ENCODE peak calls at places on chromosomes 4 and X, in nine cellular contexts. C, L, Q, F, I, V, W, O and S are unnamed samples.

GRCh38 chr4:25888781-25889180 is 25.2 kb upstream of the SMIM20 start:
- DNase-seq in C (no peak), W (no peak), F (no peak), Q (no peak), L (no peak), O (no peak), V (no peak), I (no peak), S (no peak)

GRCh38 chr4:155506761-155507160 is 130.0 kb upstream of the MAP9 start:
- DNase-seq in F (no peak), C (no peak), V (no peak), L (no peak), O (no peak), I (no peak), Q (no peak), W (no peak), S (no peak)

GRCh38 chr4:121397941-121398601 is 17.3 kb upstream of the QRFPR start:
- DNase-seq in C (no peak), L (no peak), V (no peak), O (peak), Q (no peak), F (no peak), W (peak), I (no peak), S (no peak)

GRCh38 chr4:84499065-84499982 is at the start of gene NKX6-1:
- DNase-seq in Q (peak), L (peak), I (no peak), C (peak), W (peak), V (peak), O (peak), F (peak), S (peak)

GRCh38 chrX:77668391-77669237 is 117.4 kb downstream of the ATRX start:
- DNase-seq in C (no peak), L (no peak), Q (peak), F (no peak), W (no peak), O (no peak), I (no peak), V (no peak), S (no peak)

GRCh38 chrX:114798902-114799301 is 215.0 kb downstream of the HTR2C start:
- DNase-seq in C (no peak), F (no peak), W (no peak), V (no peak), O (no peak), I (no peak), L (no peak), Q (no peak), S (no peak)

GRCh38 chr4:8322794-8323704 is 53.5 kb downstream of the HTRA3 start:
- DNase-seq in F (no peak), I (no peak), C (no peak), Q (no peak), W (no peak), L (no peak), O (no peak), V (no peak), S (no peak)

GRCh38 chr4:146709956-146710355 is 71.3 kb downstream of the POU4F2 start:
- DNase-seq in I (no peak), L (no peak), Q (no peak), W (no peak), F (no peak), C (no peak), V (no peak), O (no peak), S (no peak)

GRCh38 chrX:68840256-68840655 is 11.4 kb downstream of the EFNB1 start:
- DNase-seq in V (no peak), L (no peak), C (no peak), O (no peak), F (no peak), Q (no peak), I (no peak), W (no peak), S (no peak)

GRCh38 chr4:140937866-140938265 is 181.7 kb upstream of the TBC1D9 start:
- DNase-seq in L (no peak), C (no peak), F (no peak), O (no peak), V (no peak), I (peak), Q (peak), W (no peak), S (no peak)

GRCh38 chr4:5051210-5051691 is at the start of gene STK32B:
- DNase-seq in V (peak), W (peak), L (no peak), F (no peak), Q (no peak), I (peak), C (peak), O (peak), S (peak)

GRCh38 chrX:9466711-9467110 is 1.9 kb downstream of the TBL1X start:
- DNase-seq in L (no peak), F (no peak), C (no peak), I (no peak), V (no peak), W (no peak), Q (no peak), O (no peak), S (no peak)

GRCh38 chrX:105098201-105098600 is 122.3 kb downstream of the TEX13A start:
- DNase-seq in F (no peak), W (no peak), V (no peak), O (no peak), Q (no peak), L (no peak), I (no peak), C (no peak), S (no peak)

GRCh38 chr4:6469144-6469543 is 3.3 kb downstream of the PPP2R2C start:
- DNase-seq in W (no peak), O (no peak), L (no peak), V (no peak), C (peak), F (no peak), Q (no peak), I (no peak), S (no peak)

GRCh38 chrX:41303013-41303412 is 30.9 kb upstream of the DDX3X start:
- DNase-seq in L (no peak), C (no peak), O (no peak), W (no peak), F (no peak), Q (no peak), I (no peak), V (no peak), S (no peak)

GRCh38 chr4:152509595-152510209 is 26.2 kb downstream of the FBXW7 start:
- DNase-seq in Q (no peak), W (no peak), I (no peak), V (no peak), C (no peak), F (no peak), O (no peak), L (no peak), S (no peak)

GRCh38 chr4:11585506-11585905 is 156.8 kb upstream of the HS3ST1 start:
- DNase-seq in V (no peak), F (peak), I (peak), C (no peak), Q (no peak), W (peak), L (no peak), O (peak), S (no peak)

GRCh38 chr4:78534286-78534955 is 17.1 kb upstream of the ANXA3 start:
- DNase-seq in I (no peak), L (no peak), O (no peak), C (no peak), Q (no peak), V (no peak), W (no peak), F (no peak), S (no peak)

GRCh38 chr4:67035986-67036385 is 509.3 kb downstream of the CENPC start:
- DNase-seq in O (no peak), Q (no peak), C (no peak), V (no peak), I (no peak), F (no peak), L (no peak), W (no peak), S (no peak)